ENCODE peak calls at places on chromosomes 1 and 21, in four cellular contexts. U is right lobe of liver, W is MM.1S, S is GM23248. D is an unnamed sample.

GRCh38 chr1:226625326-226625725 is 76.8 kb downstream of the STUM start:
- DNase-seq in U (no peak), W (no peak), S (no peak), D (no peak)

GRCh38 chr21:23951251-23951650 is 1656.0 kb downstream of the MRPL39 start:
- DNase-seq in U (no peak), W (no peak), S (no peak), D (no peak)

GRCh38 chr1:29642519-29642918 is 406.2 kb downstream of the PTPRU start:
- DNase-seq in U (no peak), W (no peak), S (no peak), D (no peak)

GRCh38 chr1:109624215-109625010 is 4.8 kb downstream of the AMPD2 start:
- DNase-seq in U (no peak), W (no peak), S (no peak), D (no peak)

GRCh38 chr21:27505516-27505915 is 538.6 kb upstream of the ADAMTS5 start:
- DNase-seq in U (no peak), W (no peak), S (peak; percentile 62), D (no peak)

GRCh38 chr1:94792473-94792875 is 27.7 kb upstream of the SLC44A3 start:
- DNase-seq in U (no peak), W (peak; percentile 41), S (peak; percentile 88), D (no peak)

GRCh38 chr1:29416825-29417557 is 180.7 kb downstream of the PTPRU start:
- DNase-seq in U (no peak), W (no peak), S (peak; percentile 60), D (no peak)

GRCh38 chr1:18104546-18105100 is 3.0 kb upstream of the IGSF21 start:
- DNase-seq in U (no peak), W (no peak), S (peak; percentile 38), D (no peak)

GRCh38 chr1:163056832-163057231 is 12.3 kb upstream of the RGS4 start:
- DNase-seq in U (no peak), W (no peak), S (peak; percentile 75), D (no peak)

GRCh38 chr1:6133146-6133895 is 46.8 kb downstream of the CHD5 start:
- DNase-seq in U (no peak), W (no peak), S (no peak), D (no peak)

GRCh38 chr1:201639826-201640225 is 100.9 kb downstream of the NAV1 start:
- DNase-seq in U (no peak), W (no peak), S (no peak), D (no peak)

GRCh38 chr21:38853421-38853919 is 47.7 kb downstream of the ETS2 start:
- DNase-seq in U (peak; percentile 91), W (no peak), S (peak; percentile 91), D (peak; percentile 51)

GRCh38 chr1:227891955-227892871 is 55.5 kb downstream of the WNT9A start:
- DNase-seq in U (peak; percentile 12), W (no peak), S (no peak), D (no peak)

GRCh38 chr1:48610628-48611542 is 138.9 kb upstream of the SPATA6 start:
- DNase-seq in U (no peak), W (no peak), S (no peak), D (no peak)

DNA sequence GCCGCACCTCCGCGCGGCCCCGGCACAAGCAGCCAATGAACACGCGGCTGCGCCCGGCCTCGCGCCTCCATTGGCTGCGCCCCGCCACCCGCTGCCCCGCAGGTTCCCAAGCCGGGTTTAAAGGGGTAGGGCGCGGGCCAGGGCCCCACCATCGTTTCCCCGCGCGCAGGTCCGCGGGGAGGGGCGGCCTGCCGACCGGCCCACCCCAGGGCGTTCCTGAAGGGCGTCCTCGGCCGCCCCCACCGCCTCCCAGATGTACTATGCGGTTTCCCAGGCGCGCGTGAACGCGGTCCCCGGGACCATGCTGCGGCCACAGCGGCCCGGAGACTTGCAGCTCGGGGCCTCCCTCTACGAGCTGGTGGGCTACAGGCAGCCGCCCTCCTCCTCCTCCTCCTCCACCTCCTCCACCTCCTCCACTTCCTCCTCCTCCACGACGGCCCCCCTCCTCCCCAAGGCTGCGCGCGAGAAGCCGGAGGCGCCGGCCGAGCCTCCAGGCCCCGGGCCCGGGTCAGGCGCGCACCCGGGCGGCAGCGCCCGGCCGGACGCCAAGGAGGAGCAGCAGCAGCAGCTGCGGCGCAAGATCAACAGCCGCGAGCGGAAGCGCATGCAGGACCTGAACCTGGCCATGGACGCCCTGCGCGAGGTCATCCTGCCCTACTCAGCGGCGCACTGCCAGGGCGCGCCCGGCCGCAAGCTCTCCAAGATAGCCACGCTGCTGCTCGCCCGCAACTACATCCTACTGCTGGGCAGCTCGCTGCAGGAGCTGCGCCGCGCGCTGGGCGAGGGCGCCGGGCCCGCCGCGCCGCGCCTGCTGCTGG is at the start of gene OLIG1:
- DNase-seq in U (peak; percentile 57), W (no peak), S (peak; percentile 35), D (peak; percentile 11)
- H3K27me3 ChIP-seq in U (no peaks in the 10 kb centered on the region), W (no peaks in the 10 kb centered on the region), S (peaks cover 90% of the 10 kb centered on the region), D (peaks cover 39% of the 10 kb centered on the region)

GRCh38 chr1:62196091-62196690 is 1.5 kb downstream of the L1TD1 start:
- DNase-seq in U (no peak), W (no peak), S (no peak), D (no peak)
- H3K4me3 ChIP-seq in U (no peak overlapping the region), W (no peak overlapping the region), S (no peak overlapping the region), D (no peak overlapping the region)

GRCh38 chr1:230273141-230273710 is 152.9 kb downstream of the PGBD5 start:
- DNase-seq in U (no peak), W (no peak), S (no peak), D (no peak)

GRCh38 chr1:230270185-230270939 is 155.8 kb downstream of the PGBD5 start:
- DNase-seq in U (no peak), W (no peak), S (no peak), D (no peak)

GRCh38 chr1:230270940-230271325 is 155.2 kb downstream of the PGBD5 start:
- DNase-seq in U (no peak), W (no peak), S (no peak), D (no peak)

GRCh38 chr1:230272557-230272956 is 153.6 kb downstream of the PGBD5 start:
- DNase-seq in U (no peak), W (no peak), S (no peak), D (no peak)

DNA sequence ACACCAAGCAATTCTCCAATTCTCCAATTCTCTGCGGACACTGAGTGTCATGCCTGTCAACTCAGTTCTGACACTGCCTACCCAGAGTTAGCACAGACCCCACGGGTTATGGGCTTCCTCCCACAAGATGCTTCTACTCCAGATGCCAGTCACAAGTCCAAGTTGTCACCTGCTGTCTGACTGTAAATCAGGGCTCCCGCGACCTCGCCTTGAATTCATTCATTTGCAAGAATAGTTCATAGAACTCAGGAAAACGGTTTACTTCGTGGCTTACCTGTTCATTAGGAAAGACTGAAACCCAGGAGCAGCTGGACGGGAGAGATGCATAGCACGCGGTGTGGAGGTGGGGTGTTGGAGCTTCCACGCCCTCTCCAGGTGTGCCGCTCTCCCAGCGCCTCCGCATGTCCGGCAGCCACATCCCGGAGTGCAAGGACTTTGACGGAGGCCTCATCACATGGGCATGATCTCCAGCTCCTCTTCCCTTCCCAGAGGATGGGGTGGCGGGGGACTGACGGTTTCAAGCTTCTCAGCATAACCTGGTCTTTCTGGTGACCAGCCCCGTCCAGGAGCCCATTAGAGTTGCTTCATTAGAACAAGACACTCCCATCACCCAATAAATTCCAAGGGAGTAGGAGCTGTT is 154.6 kb downstream of the PGBD5 start:
- DNase-seq in U (no peak), W (no peak), S (no peak), D (peak; percentile 55)
- H3K27ac ChIP-seq in U (peak overlapping the region; percentile 18), W (no peak overlapping the region), S (no peak overlapping the region), D (no peak overlapping the region)

DNA sequence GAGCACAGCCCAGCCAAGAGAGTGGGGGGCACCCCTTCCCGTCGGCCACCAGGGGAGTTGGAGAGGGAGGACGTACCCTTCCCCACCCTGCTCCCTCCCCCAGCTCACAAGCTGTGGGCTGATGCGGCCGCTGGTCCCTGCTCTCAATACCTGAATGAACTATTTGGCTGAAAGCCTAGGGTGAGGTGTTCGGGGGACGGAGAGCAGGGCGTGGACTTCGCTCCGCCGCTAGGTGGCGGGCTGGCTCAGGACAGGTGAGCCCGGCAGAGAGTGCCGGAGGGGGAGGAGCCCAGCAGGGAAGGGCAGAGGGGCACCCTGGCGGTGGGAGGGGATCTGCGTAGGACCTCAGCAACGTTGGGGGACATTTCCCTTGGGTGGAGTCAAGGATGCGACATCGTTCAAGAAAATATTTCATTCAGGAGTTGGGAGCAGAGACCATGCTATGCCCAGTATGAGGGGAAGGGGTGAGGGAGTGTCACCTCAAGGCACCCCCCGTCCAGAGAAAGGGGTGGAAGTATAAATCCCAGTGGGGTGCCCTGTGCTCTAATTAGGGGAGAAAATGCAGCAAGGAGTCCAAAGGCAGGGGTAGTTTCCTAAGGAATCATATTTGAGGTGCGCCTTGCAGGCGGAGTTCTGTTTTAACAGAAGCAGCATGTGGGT is 12.0 kb upstream of the RHBG start:
- DNase-seq in U (peak; percentile 74), W (peak; percentile 87), S (peak; percentile 57), D (peak; percentile 81)
- H3K27me3 ChIP-seq in U (no peaks in the 10 kb centered on the region), W (peaks cover 33% of the 10 kb centered on the region), S (peaks cover 13% of the 10 kb centered on the region), D (peaks cover 5% of the 10 kb centered on the region)

GRCh38 chr1:238485062-238485905 is 594.6 kb upstream of the ZP4 start:
- DNase-seq in U (no peak), W (no peak), S (peak; percentile 73), D (no peak)
- H3K4me3 ChIP-seq in U (no peak overlapping the region), W (no peak overlapping the region), S (peak overlapping the region; percentile 60), D (no peak overlapping the region)

DNA sequence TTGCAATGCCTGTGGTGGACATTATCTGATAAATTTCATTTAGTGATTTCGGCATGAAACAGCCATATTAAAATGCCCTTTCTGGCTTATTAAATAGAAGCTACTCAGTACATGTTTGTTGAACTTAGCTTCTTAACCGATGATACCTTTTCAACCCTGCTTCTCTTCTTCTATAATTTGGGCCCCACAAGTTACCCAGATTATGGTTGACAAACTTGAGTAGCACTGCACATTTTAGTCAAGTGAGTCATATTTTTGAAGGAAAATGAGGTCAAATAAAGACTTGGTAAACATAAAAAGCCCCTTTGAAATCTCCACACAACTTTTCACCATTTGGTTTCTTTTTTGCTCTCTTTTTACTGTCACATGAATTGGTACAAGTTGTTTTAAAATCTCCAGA is 33.8 kb downstream of the GIPC2 start:
- DNase-seq in U (no peak), W (no peak), S (peak; percentile 50), D (no peak)
- H3K27ac ChIP-seq in U (peak overlapping the region; percentile 7), W (no peak overlapping the region), S (peak overlapping the region; percentile 8), D (peak overlapping the region; percentile 12)

GRCh38 chr1:158969166-158969565 is 37.8 kb downstream of the PYHIN1 start:
- DNase-seq in U (no peak), W (no peak), S (no peak), D (no peak)
- H3K27me3 ChIP-seq in U (no peaks in the 10 kb centered on the region), W (no peaks in the 10 kb centered on the region), S (no peaks in the 10 kb centered on the region), D (no peaks in the 10 kb centered on the region)